ENCODE peak calls at places on chromosomes 13 and 19, in nine cellular contexts. L is testis, X is IMR-90, O is gastrocnemius medialis, A is PC-3, E is WERI-Rb-1, W is sigmoid colon, C is adrenal gland, F is epithelial cell of esophagus. I is an unnamed sample.

GRCh38 chr13:40492511-40492910 is 173.9 kb downstream of the FOXO1 start:
- DNase-seq in L (no peak), X (no peak), O (peak), A (no peak), E (no peak), W (peak), C (no peak), F (no peak), I (no peak)

GRCh38 chr13:42107006-42107405 is 58.6 kb downstream of the DGKH start:
- DNase-seq in L (no peak), X (no peak), O (no peak), A (peak), E (no peak), W (no peak), C (no peak), F (peak), I (no peak)

GRCh38 chr19:36139120-36139472 is 770 bp upstream of the CAPNS1 start:
- DNase-seq in L (no peak), X (no peak), O (no peak), A (no peak), E (no peak), W (no peak), C (no peak), F (no peak), I (no peak)

GRCh38 chr19:6639439-6639838 is 30.5 kb downstream of the TNFSF14 start:
- DNase-seq in L (no peak), X (no peak), O (no peak), A (peak), E (no peak), W (no peak), C (no peak), F (peak), I (no peak)

GRCh38 chr13:44022196-44022595 is 142.5 kb downstream of the LACC1 start:
- DNase-seq in L (no peak), X (no peak), O (no peak), A (peak), E (no peak), W (no peak), C (no peak), F (peak), I (no peak)

GRCh38 chr19:40266111-40266510 is 19.0 kb downstream of the AKT2 start:
- DNase-seq in L (peak), X (no peak), O (peak), A (no peak), E (no peak), W (no peak), C (peak), F (no peak), I (no peak)

GRCh38 chr13:93172109-93172508 is 54.5 kb upstream of the GPC6 start:
- DNase-seq in L (peak), X (no peak), O (no peak), A (no peak), E (peak), W (no peak), C (no peak), F (no peak), I (peak)

GRCh38 chr13:39998166-39998565 is 342.7 kb downstream of the COG6 start:
- DNase-seq in L (no peak), X (no peak), O (no peak), A (no peak), E (no peak), W (no peak), C (no peak), F (no peak), I (no peak)

GRCh38 chr13:99970761-99971575 is 599 bp downstream of the ZIC5 start:
- DNase-seq in L (no peak), X (no peak), O (no peak), A (no peak), E (peak), W (no peak), C (no peak), F (no peak), I (peak)

GRCh38 chr13:39105110-39105509 is 66.9 kb downstream of the NHLRC3 start:
- DNase-seq in L (no peak), X (no peak), O (no peak), A (no peak), E (peak), W (no peak), C (no peak), F (peak), I (no peak)

GRCh38 chr13:94657167-94657566 is 55.2 kb downstream of the SOX21 start:
- DNase-seq in L (no peak), X (peak), O (no peak), A (peak), E (no peak), W (no peak), C (no peak), F (peak), I (no peak)

GRCh38 chr19:41945135-41945766 is 13.9 kb downstream of the RABAC1 start:
- DNase-seq in L (no peak), X (no peak), O (peak), A (no peak), E (no peak), W (no peak), C (peak), F (no peak), I (no peak)

GRCh38 chr13:47094734-47095434 is 198.0 kb upstream of the HTR2A start:
- DNase-seq in L (no peak), X (no peak), O (no peak), A (no peak), E (no peak), W (no peak), C (no peak), F (no peak), I (no peak)

GRCh38 chr13:42891591-42891990 is 100.5 kb downstream of the EPSTI1 start:
- DNase-seq in L (no peak), X (no peak), O (no peak), A (no peak), E (no peak), W (no peak), C (no peak), F (peak), I (no peak)

GRCh38 chr13:96984061-96984508 is 10.2 kb downstream of the OXGR1 start:
- DNase-seq in L (peak), X (no peak), O (no peak), A (peak), E (no peak), W (no peak), C (peak), F (peak), I (peak)

GRCh38 chr13:99856021-99856420 is 115.5 kb downstream of the ZIC5 start:
- DNase-seq in L (no peak), X (no peak), O (no peak), A (no peak), E (no peak), W (no peak), C (no peak), F (no peak), I (no peak)

GRCh38 chr19:39539165-39539518 is 819 bp downstream of the EID2 start:
- DNase-seq in L (no peak), X (peak), O (no peak), A (peak), E (no peak), W (no peak), C (no peak), F (no peak), I (no peak)

GRCh38 chr13:31012285-31013024 is 80.0 kb downstream of the TEX26 start:
- DNase-seq in L (peak), X (peak), O (no peak), A (peak), E (no peak), W (no peak), C (no peak), F (peak), I (no peak)

GRCh38 chr19:1062387-1063029 is 4.5 kb upstream of the ARHGAP45 start:
- DNase-seq in L (no peak), X (no peak), O (no peak), A (no peak), E (no peak), W (no peak), C (no peak), F (no peak), I (no peak)

GRCh38 chr19:21612403-21612872 is 107.0 kb downstream of the ZNF429 start:
- DNase-seq in L (no peak), X (no peak), O (no peak), A (no peak), E (no peak), W (no peak), C (no peak), F (no peak), I (no peak)

GRCh38 chr13:114050536-114051450 is 76.9 kb upstream of the C13orf46 start:
- DNase-seq in L (no peak), X (no peak), O (no peak), A (no peak), E (peak), W (no peak), C (no peak), F (no peak), I (no peak)

GRCh38 chr19:36196249-36196648 is 18.2 kb downstream of the ZNF565 start:
- DNase-seq in L (no peak), X (no peak), O (no peak), A (no peak), E (no peak), W (no peak), C (no peak), F (no peak), I (no peak)

GRCh38 chr13:22748866-22749586 is 431.8 kb upstream of the SGCG start:
- DNase-seq in L (no peak), X (no peak), O (no peak), A (no peak), E (no peak), W (no peak), C (no peak), F (no peak), I (no peak)

GRCh38 chr19:49712397-49712859 is 21.5 kb downstream of the CPT1C start:
- DNase-seq in L (peak), X (peak), O (peak), A (peak), E (peak), W (peak), C (peak), F (peak), I (no peak)

DNA sequence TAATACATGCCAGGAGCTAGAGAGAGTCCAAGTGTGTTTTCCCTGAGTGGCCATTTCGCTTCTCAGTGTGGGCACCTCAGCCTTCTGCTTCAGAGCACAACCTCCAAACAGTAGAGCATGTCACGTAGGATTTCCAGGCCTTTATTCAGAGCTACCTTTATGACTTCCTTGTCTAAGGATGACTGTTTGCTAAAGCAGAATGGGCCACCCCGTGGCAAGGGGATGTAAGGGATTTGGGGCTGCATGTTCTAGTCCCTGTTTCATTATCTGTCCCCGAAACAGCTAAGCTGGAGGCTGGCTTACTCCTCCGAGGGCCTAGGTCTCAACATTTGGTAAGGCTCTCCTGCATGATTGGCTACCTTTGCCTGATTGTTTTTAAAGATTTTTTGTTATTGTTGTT is 6.0 kb downstream of the RNASEH2B start:
- DNase-seq in L (no peak), X (no peak), O (no peak), A (no peak), E (no peak), W (no peak), C (no peak), F (no peak), I (no peak)
- TF ChIP-seq CTCF in L (no peak), X (no peak), O (no peak), A (no peak), E (no peak), W (no peak), C (no peak), F (no peak), I (no peak)

DNA sequence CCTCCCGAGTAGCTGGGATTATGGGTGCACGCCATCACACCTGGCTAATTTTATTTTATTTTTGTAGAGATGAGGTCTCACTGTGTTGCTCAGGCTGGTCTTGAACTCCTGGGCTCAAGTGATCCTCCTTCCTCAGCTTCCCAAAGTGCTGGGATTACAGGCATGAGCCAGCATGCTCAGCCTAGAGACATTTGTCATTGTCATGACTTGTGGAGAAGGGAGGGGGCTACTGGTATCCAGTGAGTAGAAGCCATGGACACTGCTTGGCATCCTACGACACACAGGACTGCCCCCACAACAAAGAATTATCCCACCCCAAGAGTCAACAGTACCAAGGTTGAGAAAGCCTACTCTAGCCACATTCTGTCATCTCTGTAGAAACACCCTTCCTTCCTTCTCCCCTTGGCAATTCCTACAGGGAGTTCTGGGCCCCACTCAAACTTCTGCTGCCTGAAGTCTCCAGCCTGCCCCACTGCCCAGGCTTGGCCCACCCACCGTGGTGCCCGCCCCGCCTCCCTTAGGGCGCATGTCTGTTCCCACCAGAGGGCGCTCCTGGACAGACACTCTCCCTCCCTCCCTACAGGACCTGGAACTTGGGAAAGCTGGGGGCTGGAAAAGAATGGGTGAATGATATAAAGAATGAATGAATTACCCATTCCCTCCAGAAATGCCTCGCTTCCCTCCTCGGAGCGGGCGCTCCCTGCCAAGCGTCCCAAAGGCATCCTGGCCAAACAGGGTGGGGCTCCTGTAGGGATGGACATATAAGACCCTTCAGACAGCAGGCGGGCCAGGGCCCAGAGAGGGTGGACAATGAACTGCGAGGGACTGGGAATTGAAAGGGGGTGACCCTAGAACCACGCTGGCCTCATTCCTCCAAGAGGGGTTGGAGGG is 5.5 kb upstream of the EMP3 start:
- DNase-seq in L (peak), X (peak), O (peak), A (peak), E (peak), W (peak), C (peak), F (peak), I (peak)
- TF ChIP-seq CTCF in L (peak), X (peak), O (peak), A (peak), E (peak), W (peak), C (peak), F (peak), I (peak)

DNA sequence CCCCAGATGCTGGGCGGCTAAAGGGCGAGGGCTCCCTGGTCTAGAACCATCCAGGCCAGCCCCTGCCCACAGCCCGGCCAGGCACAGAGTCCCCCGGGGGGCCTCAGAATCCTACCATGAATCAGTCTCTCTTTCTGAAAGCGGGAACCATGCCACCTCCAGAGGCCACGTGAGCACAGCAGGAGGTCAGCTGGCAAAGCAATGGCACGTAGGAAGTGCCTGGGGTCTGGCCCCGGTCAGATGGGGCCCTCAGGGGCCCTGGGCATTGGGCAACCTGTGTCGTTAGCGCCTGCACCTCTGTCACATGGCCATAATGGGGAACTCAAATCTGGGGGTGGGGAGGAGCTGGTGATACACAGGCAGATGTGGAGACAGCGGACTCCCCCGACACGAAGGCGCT is 8.8 kb downstream of the MFSD12 start:
- DNase-seq in L (no peak), X (no peak), O (no peak), A (no peak), E (no peak), W (no peak), C (no peak), F (no peak), I (no peak)
- TF ChIP-seq CTCF in L (no peak), X (no peak), O (no peak), A (no peak), E (no peak), W (no peak), C (no peak), F (no peak), I (no peak)

GRCh38 chr19:48308695-48309586 is 16.4 kb upstream of the EMP3 start:
- DNase-seq in L (peak), X (no peak), O (no peak), A (no peak), E (peak), W (no peak), C (no peak), F (peak), I (no peak)
- TF ChIP-seq CTCF in L (peak), X (no peak), O (no peak), A (peak), E (peak), W (no peak), C (no peak), F (peak), I (no peak)

GRCh38 chr13:53781941-53782340 is 753.3 kb downstream of the OLFM4 start:
- DNase-seq in L (no peak), X (no peak), O (no peak), A (peak), E (peak), W (no peak), C (no peak), F (no peak), I (no peak)
- TF ChIP-seq CTCF in L (no peak), X (no peak), O (no peak), A (no peak), E (peak), W (no peak), C (no peak), F (no peak), I (no peak)

DNA sequence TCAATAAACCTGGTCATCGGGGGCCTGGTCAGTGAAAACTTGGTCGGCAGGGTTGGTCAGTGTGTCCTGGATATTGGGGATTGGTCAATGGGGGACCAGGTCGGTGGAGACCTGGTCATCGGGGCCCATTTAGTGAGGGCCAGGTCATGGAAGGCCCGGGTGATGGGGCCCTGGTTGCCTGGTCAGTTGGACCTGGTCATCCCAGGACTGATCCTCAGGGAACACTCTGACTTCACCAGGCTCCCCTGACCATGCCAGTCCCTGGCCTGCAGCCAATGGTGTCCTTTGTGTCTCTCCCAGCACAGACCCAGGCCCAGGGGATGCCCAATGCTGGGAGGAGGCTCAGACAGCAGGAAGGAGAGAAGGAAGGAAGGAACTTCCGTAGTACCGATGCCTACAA is 42.1 kb upstream of the TPM4 start:
- DNase-seq in L (peak), X (no peak), O (no peak), A (no peak), E (no peak), W (peak), C (no peak), F (no peak), I (no peak)
- TF ChIP-seq CTCF in L (no peak), X (no peak), O (no peak), A (no peak), E (no peak), W (no peak), C (no peak), F (no peak), I (no peak)

GRCh38 chr13:98048263-98048662 is 94.6 kb upstream of the FARP1 start:
- DNase-seq in L (no peak), X (no peak), O (no peak), A (no peak), E (no peak), W (no peak), C (no peak), F (no peak), I (no peak)
- TF ChIP-seq CTCF in L (no peak), X (no peak), O (no peak), A (no peak), E (peak), W (no peak), C (no peak), F (no peak), I (no peak)

DNA sequence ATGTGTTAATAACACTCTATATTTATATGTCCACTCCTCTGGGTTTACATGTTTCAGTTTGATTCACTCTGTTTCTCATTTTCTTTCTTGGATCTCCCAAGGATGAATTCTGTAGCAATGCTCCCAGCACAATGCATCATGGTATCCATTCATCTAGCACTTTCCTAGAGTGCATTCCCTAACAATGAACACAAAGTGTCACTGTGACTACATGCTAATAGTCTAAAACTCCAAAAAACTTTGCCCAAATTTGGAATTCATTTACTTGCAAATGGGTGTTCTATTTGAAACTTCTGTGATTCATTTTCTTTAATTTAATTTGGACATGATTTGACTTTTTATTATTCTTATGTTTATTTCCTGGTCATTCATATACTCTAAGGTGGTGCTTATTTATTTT is 286.3 kb downstream of the POU4F1 start:
- DNase-seq in L (no peak), X (no peak), O (no peak), A (peak), E (no peak), W (no peak), C (no peak), F (peak), I (no peak)
- TF ChIP-seq CTCF in L (no peak), X (no peak), O (no peak), A (peak), E (no peak), W (no peak), C (peak), F (peak), I (no peak)

DNA sequence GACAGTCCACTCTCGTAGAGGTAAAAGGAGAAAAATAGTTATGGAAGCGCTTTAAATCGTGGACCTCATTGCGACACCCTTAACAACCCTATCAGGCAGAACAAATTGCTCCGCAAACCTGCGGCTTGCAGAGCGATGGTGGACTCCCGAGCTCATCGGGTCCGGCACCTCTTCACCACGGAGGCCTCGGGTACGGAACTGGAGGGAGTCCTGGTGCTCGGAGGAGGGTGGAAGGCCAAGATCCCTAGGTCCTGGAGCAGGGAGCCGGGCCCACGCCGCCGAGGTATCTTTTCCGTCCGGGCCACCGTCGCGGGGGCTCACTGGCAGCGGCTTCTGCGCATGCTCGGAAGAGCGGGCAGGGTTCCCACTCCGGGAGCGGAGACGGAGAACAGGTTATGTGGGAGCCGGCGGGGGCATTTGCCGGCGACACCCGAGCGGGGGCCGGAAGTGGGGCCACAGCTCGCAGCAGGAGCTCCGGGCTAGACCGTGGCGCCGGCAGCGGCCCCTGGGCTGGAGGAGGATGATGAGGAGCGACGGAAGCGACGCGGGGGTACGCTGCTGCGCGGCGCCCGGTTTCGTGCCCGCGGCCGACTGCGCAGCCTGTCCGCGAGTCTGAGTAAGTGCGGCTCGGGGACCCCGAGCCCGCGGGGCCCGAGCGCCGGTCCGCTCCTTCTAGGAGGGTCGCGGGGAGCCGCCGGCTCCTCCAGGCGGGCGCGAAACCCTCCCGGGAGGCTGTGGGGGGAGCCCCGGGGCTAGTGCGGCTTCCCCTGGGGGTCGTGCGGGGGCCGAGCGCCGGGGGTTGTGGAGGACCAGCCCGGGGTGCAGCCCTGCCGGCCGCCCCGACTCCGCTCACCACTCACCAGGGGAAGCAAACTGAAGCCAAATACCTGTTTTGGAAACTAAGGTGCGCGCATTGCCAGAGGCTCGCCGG is at the start of gene ABHD13:
- DNase-seq in L (peak), X (peak), O (peak), A (peak), E (peak), W (peak), C (peak), F (peak), I (peak)
- TF ChIP-seq CTCF in L (no peak), X (no peak), O (no peak), A (no peak), E (no peak), W (no peak), C (no peak), F (no peak), I (no peak)

I was measured in endothelial cell.